ENCODE peak calls at places on chromosomes 16 and 17, in five cellular contexts. N, R, P, I and E are unnamed samples. For H3K4me1, the result is how much of the 10 kb centered on the place peaks cover.

GRCh38 chr16:53829186-53829747 is 125.3 kb downstream of the FTO start:
- DNase-seq in I (no peak), R (no peak), P (no peak), N (no peak), E (no peak)

GRCh38 chr16:73020409-73020884 is 27.5 kb downstream of the ZFHX3 start:
- DNase-seq in R (peak), P (peak), N (peak), I (peak), E (peak)

GRCh38 chr17:29143894-29144293 is 36.3 kb downstream of the MYO18A start:
- DNase-seq in N (no peak), R (no peak), I (no peak), P (peak), E (no peak)

GRCh38 chr17:2965621-2966275 is 97.7 kb downstream of the OR1D5 start:
- DNase-seq in R (peak), I (no peak), P (peak), N (no peak), E (no peak)

GRCh38 chr16:69349508-69349907 is 2.1 kb downstream of the TMED6 start:
- DNase-seq in I (no peak), P (no peak), N (no peak), R (no peak), E (no peak)

GRCh38 chr17:42101513-42102292 is 3.4 kb upstream of the ZNF385C start:
- DNase-seq in N (peak), I (peak), P (peak), R (peak), E (no peak)

GRCh38 chr17:5410594-5411272 is 8.7 kb downstream of the NUP88 start:
- DNase-seq in N (no peak), I (no peak), P (no peak), R (no peak), E (no peak)

GRCh38 chr17:52111182-52111581 is 47.3 kb downstream of the CA10 start:
- DNase-seq in P (no peak), N (no peak), R (no peak), I (no peak), E (no peak)

GRCh38 chr16:54397838-54398237 is 111.3 kb upstream of the IRX3 start:
- DNase-seq in I (no peak), N (no peak), R (no peak), P (no peak), E (no peak)

GRCh38 chr17:67245694-67246397 is 850 bp upstream of the HELZ start:
- DNase-seq in I (peak), R (peak), N (no peak), P (peak), E (no peak)

GRCh38 chr16:87764600-87765472 is 950 bp downstream of the KLHDC4 start:
- DNase-seq in R (no peak), N (no peak), P (no peak), I (no peak), E (no peak)

GRCh38 chr17:185445-186138 is 4.1 kb upstream of the DOC2B start:
- DNase-seq in N (no peak), I (no peak), P (no peak), R (no peak), E (no peak)

GRCh38 chr16:80324371-80324770 is 216.4 kb upstream of the DYNLRB2 start:
- DNase-seq in I (no peak), P (no peak), R (no peak), N (no peak), E (no peak)

DNA sequence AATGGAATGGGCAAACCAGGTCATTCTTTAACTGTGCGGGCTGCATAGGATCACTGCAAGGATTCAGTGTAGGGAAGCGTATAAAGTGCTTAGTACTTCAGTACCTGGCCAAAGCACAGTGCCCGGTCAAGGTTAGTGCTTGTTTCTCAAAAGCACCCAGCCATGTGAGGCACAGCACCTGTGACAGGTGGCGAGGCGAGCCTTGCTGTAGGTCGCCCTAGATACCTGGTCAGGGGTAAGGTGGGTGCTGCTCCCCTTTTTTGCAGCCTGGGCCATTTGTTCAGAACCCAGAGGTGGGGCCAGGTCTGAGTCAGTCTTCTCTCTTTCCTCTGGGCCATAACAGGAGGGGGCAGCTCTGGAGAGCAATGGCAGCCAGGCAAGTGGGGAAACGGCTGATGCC is 172.0 kb downstream of the IRF8 start:
- DNase-seq in R (no peak), I (no peak), N (no peak), P (no peak), E (no peak)
- H3K4me1 ChIP-seq in R (under half), I (under half), N (under half), P (under half), E (under half)

DNA sequence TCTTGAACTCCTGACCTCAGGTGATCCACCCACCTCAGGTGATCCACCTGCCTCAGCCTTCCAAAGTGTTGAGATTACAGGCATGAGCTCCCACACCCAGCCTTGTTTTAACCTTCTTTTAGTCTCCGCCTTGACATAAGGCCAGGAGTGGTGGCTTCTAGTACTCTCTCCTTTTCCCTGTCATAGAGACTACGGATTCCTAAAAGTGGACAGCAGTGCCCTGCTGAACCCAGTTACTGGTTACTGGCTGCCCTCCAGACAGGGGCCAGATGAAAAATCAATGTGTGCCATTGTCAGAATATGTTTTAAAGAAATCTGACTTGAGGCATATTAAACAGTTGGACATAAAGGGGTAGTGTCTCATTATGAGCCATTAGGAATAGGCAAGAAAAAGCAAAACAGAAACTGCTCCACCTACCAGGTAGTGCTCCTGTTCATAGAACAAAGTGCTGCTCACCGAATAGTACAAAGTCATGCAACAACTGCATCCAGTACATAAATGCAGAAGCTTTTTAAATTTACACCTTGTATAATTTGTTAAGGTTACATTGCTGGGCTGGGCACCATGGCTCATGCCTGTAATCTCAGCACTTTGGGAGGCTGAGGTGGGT is 32.1 kb downstream of the TRIM25 start:
- DNase-seq in P (no peak), I (no peak), N (no peak), R (no peak), E (no peak)
- H3K4me1 ChIP-seq in P (under half), I (under half), N (under half), R (under half), E (under half)

GRCh38 chr16:55898592-55898991 is 23.4 kb upstream of the CES5A start:
- DNase-seq in N (no peak), I (no peak), P (no peak), R (no peak), E (no peak)
- H3K4me1 ChIP-seq in N (under half), I (under half), P (under half), R (under half), E (under half)

GRCh38 chr17:16243811-16244567 is 27.0 kb downstream of the PIGL start:
- DNase-seq in P (no peak), R (no peak), I (no peak), N (no peak), E (no peak)
- H3K4me1 ChIP-seq in P (under half), R (under half), I (under half), N (under half), E (under half)